ENCODE peak calls at places on chromosomes 6 and 20, in six cellular contexts. Q, N, R, T, M and C are unnamed samples. For H3K9me3, the result is how much of the 10 kb centered on the place peaks cover.

GRCh38 chr6:98787401-98787800 is 47.0 kb upstream of the POU3F2 start:
- DNase-seq in Q (no peak), M (no peak), R (no peak), T (no peak), N (no peak), C (no peak)

GRCh38 chr20:48467622-48468021 is 360.2 kb downstream of the PREX1 start:
- DNase-seq in M (no peak), Q (no peak), T (no peak), R (no peak), N (no peak), C (no peak)

GRCh38 chr6:112013051-112013450 is 40.9 kb upstream of the CCN6 start:
- DNase-seq in M (no peak), Q (no peak), T (no peak), N (no peak), R (no peak), C (no peak)

GRCh38 chr6:53065266-53066058 is at the start of gene FBXO9:
- DNase-seq in M (no peak), N (peak), R (peak), T (peak), Q (peak), C (no peak)

GRCh38 chr20:62329389-62330377 is 26.9 kb downstream of the ADRM1 start:
- DNase-seq in M (no peak), R (no peak), N (no peak), Q (no peak), T (no peak), C (no peak)

GRCh38 chr20:36881888-36882287 is 6.0 kb downstream of the TLDC2 start:
- DNase-seq in M (no peak), T (no peak), Q (no peak), R (no peak), N (no peak), C (no peak)

GRCh38 chr20:57698191-57698866 is 11.5 kb downstream of the PMEPA1 start:
- DNase-seq in T (no peak), N (no peak), R (no peak), Q (no peak), M (peak), C (no peak)

GRCh38 chr6:75234126-75234865 is 9.3 kb downstream of the COX7A2 start:
- DNase-seq in Q (no peak), M (no peak), R (no peak), N (no peak), T (no peak), C (no peak)

GRCh38 chr6:146857180-146857959 is 258.6 kb downstream of the ADGB start:
- DNase-seq in R (peak), N (peak), M (peak), Q (peak), T (peak), C (peak)

GRCh38 chr20:51164732-51165530 is 142.0 kb upstream of the KCNG1 start:
- DNase-seq in R (no peak), M (no peak), T (no peak), Q (no peak), N (no peak), C (no peak)

GRCh38 chr6:150088481-150089154 is 19.7 kb upstream of the ULBP3 start:
- DNase-seq in R (no peak), M (no peak), T (no peak), N (no peak), Q (no peak), C (no peak)

GRCh38 chr6:155543141-155543870 is 87.7 kb upstream of the NOX3 start:
- DNase-seq in M (no peak), N (no peak), Q (no peak), T (no peak), R (no peak), C (no peak)

GRCh38 chr6:52611833-52612232 is 35.0 kb upstream of the TRAM2 start:
- DNase-seq in T (no peak), R (no peak), Q (no peak), N (no peak), M (no peak), C (no peak)

GRCh38 chr6:166266336-166266735 is 41.9 kb downstream of the PRR18 start:
- DNase-seq in Q (no peak), T (no peak), M (no peak), R (no peak), N (no peak), C (no peak)

GRCh38 chr20:63439866-63440265 is 32.6 kb downstream of the KCNQ2 start:
- DNase-seq in R (no peak), T (no peak), M (no peak), N (no peak), Q (no peak), C (no peak)

GRCh38 chr6:66289889-66290288 is 582.9 kb upstream of the EYS start:
- DNase-seq in R (no peak), T (no peak), N (no peak), M (no peak), Q (no peak), C (no peak)

GRCh38 chr6:11207199-11207968 is 25.1 kb downstream of the NEDD9 start:
- DNase-seq in R (peak), N (peak), M (peak), Q (peak), T (peak), C (no peak)

GRCh38 chr6:152993431-152993830 is 9.1 kb downstream of the MTRF1L start:
- DNase-seq in M (no peak), Q (no peak), T (no peak), N (no peak), R (no peak), C (no peak)

GRCh38 chr20:45012682-45013302 is 46.5 kb downstream of the STK4 start:
- DNase-seq in N (no peak), R (no peak), Q (no peak), T (no peak), M (peak), C (no peak)

GRCh38 chr6:87391334-87391733 is 16.4 kb upstream of the CFAP206 start:
- DNase-seq in Q (no peak), T (no peak), N (no peak), M (no peak), R (peak), C (no peak)

GRCh38 chr20:21027569-21027968 is 78.6 kb downstream of the LINC00237 start:
- DNase-seq in N (no peak), Q (no peak), T (no peak), M (no peak), R (no peak), C (no peak)

DNA sequence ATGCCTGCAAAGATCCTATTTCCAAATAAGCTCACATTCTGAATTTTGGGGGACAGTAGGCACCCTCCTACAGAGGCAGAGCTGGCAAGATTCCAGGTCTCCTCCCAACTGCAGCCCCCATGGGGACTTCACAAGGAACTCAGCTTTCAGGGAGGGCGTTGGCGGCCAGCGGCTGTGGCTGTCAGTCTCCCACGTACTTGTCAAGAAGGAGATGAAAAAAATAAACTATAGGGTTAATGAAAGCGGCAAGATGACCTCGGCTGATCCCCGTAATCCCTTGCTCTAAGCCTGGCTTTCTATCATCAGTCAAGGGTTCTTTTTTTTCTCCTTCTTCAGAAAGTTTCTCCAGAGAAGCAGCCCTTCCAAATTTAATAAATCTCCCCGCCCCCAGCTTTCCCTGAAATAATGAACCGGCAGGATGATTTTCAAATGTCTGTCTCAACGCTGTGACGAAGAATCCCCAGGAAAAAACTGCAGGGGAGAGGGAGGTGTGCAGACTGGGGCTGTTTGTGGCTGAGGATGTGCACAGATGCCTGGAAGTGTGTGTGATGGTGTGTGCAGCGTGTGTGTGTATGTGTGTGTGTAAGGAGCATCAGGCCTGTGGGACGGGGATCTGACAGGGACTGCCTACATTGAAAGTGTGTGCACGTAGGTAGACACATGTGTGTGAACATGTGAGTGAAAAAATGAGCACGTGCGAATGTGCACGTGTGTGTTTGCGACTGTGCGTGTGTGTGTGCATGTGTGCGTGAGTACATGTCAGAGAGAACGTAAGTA is 78.7 kb downstream of the SLC2A10 start:
- DNase-seq in T (no peak), N (no peak), M (no peak), R (no peak), Q (no peak), C (no peak)
- H3K27ac ChIP-seq in T (no peak), N (no peak), M (no peak), R (no peak), Q (no peak), C (no peak)

GRCh38 chr6:22770042-22770441 is 200.7 kb downstream of the HDGFL1 start:
- DNase-seq in N (no peak), T (no peak), R (no peak), Q (no peak), M (no peak), C (no peak)
- H3K9me3 ChIP-seq in N (under half), T (under half), R (under half), Q (under half), M (under half), C (under half)

GRCh38 chr6:3850451-3851203 is 1.5 kb downstream of the FAM50B start:
- DNase-seq in N (no peak), T (no peak), Q (no peak), M (no peak), R (no peak), C (peak)

GRCh38 chr6:3848925-3849605 is at the start of gene FAM50B:
- DNase-seq in T (peak), R (peak), M (peak), N (peak), Q (peak), C (peak)

GRCh38 chr6:3851839-3852238 is 2.7 kb downstream of the FAM50B start:
- DNase-seq in R (no peak), Q (no peak), T (no peak), N (no peak), M (no peak), C (no peak)

GRCh38 chr6:3848380-3848779 is 793 bp upstream of the FAM50B start:
- DNase-seq in Q (no peak), M (no peak), R (no peak), T (no peak), N (no peak), C (no peak)

GRCh38 chr6:3849681-3850450 is 693 bp downstream of the FAM50B start:
- DNase-seq in N (no peak), M (no peak), T (no peak), Q (no peak), R (no peak), C (no peak)
- H3K27ac ChIP-seq in N (peak), M (peak), T (peak), Q (peak), R (peak), C (peak)

GRCh38 chr6:163232015-163232523 is 182.4 kb upstream of the QKI start:
- DNase-seq in T (no peak), N (no peak), M (no peak), Q (peak), R (no peak), C (no peak)
- H3K9me3 ChIP-seq in T (under half), N (under half), M (under half), Q (under half), R (under half), C (under half)

GRCh38 chr20:11833825-11834224 is 83.9 kb upstream of the BTBD3 start:
- DNase-seq in R (no peak), M (no peak), Q (no peak), N (no peak), T (no peak), C (no peak)

GRCh38 chr20:11841972-11842461 is 75.7 kb upstream of the BTBD3 start:
- DNase-seq in T (no peak), M (no peak), Q (no peak), R (no peak), N (no peak), C (no peak)

GRCh38 chr20:11843289-11843688 is 74.4 kb upstream of the BTBD3 start:
- DNase-seq in R (no peak), N (no peak), M (no peak), Q (no peak), T (no peak), C (no peak)

GRCh38 chr20:11832397-11832796 is 85.3 kb upstream of the BTBD3 start:
- DNase-seq in M (no peak), N (no peak), Q (no peak), T (no peak), R (no peak), C (no peak)

GRCh38 chr20:11838076-11838636 is 79.5 kb upstream of the BTBD3 start:
- DNase-seq in R (no peak), N (no peak), M (no peak), Q (no peak), T (no peak), C (no peak)
- H3K27ac ChIP-seq in R (no peak), N (no peak), M (no peak), Q (no peak), T (no peak), C (no peak)

GRCh38 chr6:8674088-8674487 is 238.7 kb upstream of the SLC35B3 start:
- DNase-seq in T (no peak), N (no peak), R (no peak), Q (no peak), M (no peak), C (no peak)
- H3K9me3 ChIP-seq in T (under half), N (under half), R (under half), Q (under half), M (under half), C (under half)

DNA sequence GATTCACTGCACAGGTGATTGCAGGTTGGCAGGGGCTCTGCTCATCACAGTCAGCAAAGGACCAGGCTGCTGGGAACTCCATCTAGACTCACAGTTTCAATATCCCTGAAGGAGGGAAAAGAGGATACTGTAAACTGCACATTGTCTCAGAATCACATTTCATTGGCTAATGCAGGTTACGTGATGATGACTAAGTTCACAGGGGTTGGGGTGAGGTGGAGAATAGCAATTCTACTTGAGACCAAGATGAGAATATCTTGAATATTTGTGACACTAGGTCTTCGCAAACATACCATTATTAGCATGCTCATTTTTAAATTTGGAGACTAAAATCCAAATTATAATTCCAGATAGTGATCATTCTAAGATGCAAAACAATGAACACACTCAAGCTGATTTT is 208.5 kb upstream of the CITED2 start:
- DNase-seq in T (no peak), Q (no peak), M (no peak), R (no peak), N (no peak), C (no peak)
- H3K27ac ChIP-seq in T (no peak), Q (no peak), M (no peak), R (no peak), N (no peak), C (no peak)

GRCh38 chr6:38525888-38526287 is 113.8 kb downstream of the BTBD9 start:
- DNase-seq in N (no peak), R (no peak), Q (no peak), T (no peak), M (no peak), C (no peak)
- H3K9me3 ChIP-seq in N (under half), R (under half), Q (under half), T (under half), M (under half), C (under half)